ENCODE peak calls at places on chromosomes 11 and 22, in ten cellular contexts. One of them, this sample, is unnamed.

GRCh38 chr22:46276563-46276962 is 8.8 kb downstream of the TTC38 start:
- DNase-seq in iPS DF 6.9: no peak
- DNase-seq in upper lobe of right lung: no peak
- DNase-seq in fibroblast of lung: no peak
- DNase-seq in sigmoid colon: no peak
- DNase-seq in psoas muscle: no peak
- DNase-seq in aorta: no peak
- DNase-seq in transverse colon: no peak
- DNase-seq in colonic mucosa: no peak
- DNase-seq in CD8-positive, alpha-beta memory T cell: no peak
- DNase-seq in this sample: no peak

GRCh38 chr11:132238331-132238730 is 867.9 kb downstream of the NTM start:
- DNase-seq in fibroblast of lung: no peak
- DNase-seq in aorta: no peak
- DNase-seq in sigmoid colon: no peak
- DNase-seq in psoas muscle: no peak
- DNase-seq in transverse colon: no peak
- DNase-seq in CD8-positive, alpha-beta memory T cell: no peak
- DNase-seq in iPS DF 6.9: no peak
- DNase-seq in upper lobe of right lung: no peak
- DNase-seq in colonic mucosa: no peak
- DNase-seq in this sample: no peak

GRCh38 chr11:64092119-64092760 is 56.5 kb downstream of the FLRT1 start:
- DNase-seq in aorta: no peak
- DNase-seq in fibroblast of lung: no peak
- DNase-seq in iPS DF 6.9: no peak
- DNase-seq in upper lobe of right lung: peak; percentile 74
- DNase-seq in CD8-positive, alpha-beta memory T cell: no peak
- DNase-seq in colonic mucosa: no peak
- DNase-seq in transverse colon: no peak
- DNase-seq in sigmoid colon: no peak
- DNase-seq in psoas muscle: no peak
- DNase-seq in this sample: no peak

GRCh38 chr11:41985799-41986198 is 526.3 kb upstream of the LRRC4C start:
- DNase-seq in transverse colon: no peak
- DNase-seq in iPS DF 6.9: no peak
- DNase-seq in psoas muscle: no peak
- DNase-seq in fibroblast of lung: no peak
- DNase-seq in upper lobe of right lung: no peak
- DNase-seq in CD8-positive, alpha-beta memory T cell: no peak
- DNase-seq in sigmoid colon: no peak
- DNase-seq in colonic mucosa: no peak
- DNase-seq in aorta: peak; percentile 62
- DNase-seq in this sample: no peak

GRCh38 chr11:131408011-131408640 is 37.7 kb downstream of the NTM start:
- DNase-seq in transverse colon: no peak
- DNase-seq in CD8-positive, alpha-beta memory T cell: no peak
- DNase-seq in colonic mucosa: no peak
- DNase-seq in sigmoid colon: no peak
- DNase-seq in iPS DF 6.9: no peak
- DNase-seq in upper lobe of right lung: no peak
- DNase-seq in fibroblast of lung: peak; percentile 18
- DNase-seq in psoas muscle: no peak
- DNase-seq in aorta: no peak
- DNase-seq in this sample: peak; percentile 24

GRCh38 chr11:128453444-128454336 is 133.7 kb downstream of the ETS1 start:
- DNase-seq in aorta: peak; percentile 84
- DNase-seq in upper lobe of right lung: no peak
- DNase-seq in colonic mucosa: peak; percentile 61
- DNase-seq in transverse colon: peak; percentile 62
- DNase-seq in fibroblast of lung: peak; percentile 90
- DNase-seq in CD8-positive, alpha-beta memory T cell: no peak
- DNase-seq in sigmoid colon: peak; percentile 91
- DNase-seq in iPS DF 6.9: no peak
- DNase-seq in psoas muscle: peak; percentile 73
- DNase-seq in this sample: peak; percentile 64

GRCh38 chr11:66739983-66740382 is 11.0 kb upstream of the SPTBN2 start:
- DNase-seq in upper lobe of right lung: no peak
- DNase-seq in CD8-positive, alpha-beta memory T cell: no peak
- DNase-seq in iPS DF 6.9: no peak
- DNase-seq in sigmoid colon: no peak
- DNase-seq in psoas muscle: no peak
- DNase-seq in transverse colon: no peak
- DNase-seq in fibroblast of lung: no peak
- DNase-seq in aorta: no peak
- DNase-seq in colonic mucosa: no peak
- DNase-seq in this sample: no peak

GRCh38 chr22:26547426-26547825 is 35.2 kb upstream of the TFIP11 start:
- DNase-seq in iPS DF 6.9: no peak
- DNase-seq in upper lobe of right lung: no peak
- DNase-seq in sigmoid colon: no peak
- DNase-seq in CD8-positive, alpha-beta memory T cell: no peak
- DNase-seq in aorta: no peak
- DNase-seq in colonic mucosa: no peak
- DNase-seq in psoas muscle: no peak
- DNase-seq in fibroblast of lung: no peak
- DNase-seq in transverse colon: no peak
- DNase-seq in this sample: no peak

GRCh38 chr11:61924016-61924360 is 6.6 kb upstream of the RAB3IL1 start:
- DNase-seq in transverse colon: no peak
- DNase-seq in psoas muscle: no peak
- DNase-seq in sigmoid colon: no peak
- DNase-seq in CD8-positive, alpha-beta memory T cell: no peak
- DNase-seq in fibroblast of lung: no peak
- DNase-seq in colonic mucosa: no peak
- DNase-seq in iPS DF 6.9: no peak
- DNase-seq in aorta: no peak
- DNase-seq in upper lobe of right lung: no peak
- DNase-seq in this sample: no peak
- H3K27ac ChIP-seq in transverse colon: peak overlapping the region; percentile 74
- H3K27ac ChIP-seq in psoas muscle: peak overlapping the region; percentile 75
- H3K27ac ChIP-seq in sigmoid colon: peak overlapping the region; percentile 85
- H3K27ac ChIP-seq in CD8-positive, alpha-beta memory T cell: no peak overlapping the region
- H3K27ac ChIP-seq in fibroblast of lung: no peak overlapping the region
- H3K27ac ChIP-seq in colonic mucosa: peak overlapping the region; percentile 64
- H3K27ac ChIP-seq in iPS DF 6.9: no peak overlapping the region
- H3K27ac ChIP-seq in aorta: no peak overlapping the region
- H3K27ac ChIP-seq in upper lobe of right lung: peak overlapping the region; percentile 73
- H3K27ac ChIP-seq in this sample: peak overlapping the region; percentile 85

GRCh38 chr22:35894937-35895708 is 133.5 kb downstream of the RBFOX2 start:
- DNase-seq in iPS DF 6.9: no peak
- DNase-seq in sigmoid colon: peak; percentile 85
- DNase-seq in fibroblast of lung: peak; percentile 95
- DNase-seq in CD8-positive, alpha-beta memory T cell: no peak
- DNase-seq in psoas muscle: no peak
- DNase-seq in transverse colon: peak; percentile 12
- DNase-seq in upper lobe of right lung: no peak
- DNase-seq in aorta: no peak
- DNase-seq in colonic mucosa: peak; percentile 19
- DNase-seq in this sample: no peak
- H3K4me3 ChIP-seq in iPS DF 6.9: no peak overlapping the region
- H3K4me3 ChIP-seq in sigmoid colon: peak overlapping the region; percentile 43
- H3K4me3 ChIP-seq in fibroblast of lung: peak overlapping the region; percentile 43
- H3K4me3 ChIP-seq in CD8-positive, alpha-beta memory T cell: no peak overlapping the region
- H3K4me3 ChIP-seq in psoas muscle: peak overlapping the region; percentile 65
- H3K4me3 ChIP-seq in transverse colon: no peak overlapping the region
- H3K4me3 ChIP-seq in upper lobe of right lung: peak overlapping the region; percentile 4
- H3K4me3 ChIP-seq in aorta: peak overlapping the region; percentile 37
- H3K4me3 ChIP-seq in colonic mucosa: no peak overlapping the region
- H3K4me3 ChIP-seq in this sample: peak overlapping the region; percentile 52

GRCh38 chr22:22092101-22092500 is 109.5 kb upstream of the TOP3B start:
- DNase-seq in fibroblast of lung: no peak
- DNase-seq in CD8-positive, alpha-beta memory T cell: no peak
- DNase-seq in psoas muscle: no peak
- DNase-seq in sigmoid colon: no peak
- DNase-seq in upper lobe of right lung: no peak
- DNase-seq in aorta: no peak
- DNase-seq in colonic mucosa: no peak
- DNase-seq in transverse colon: no peak
- DNase-seq in iPS DF 6.9: no peak
- DNase-seq in this sample: no peak

GRCh38 chr22:22092974-22093373 is 110.4 kb upstream of the TOP3B start:
- DNase-seq in psoas muscle: no peak
- DNase-seq in fibroblast of lung: no peak
- DNase-seq in colonic mucosa: no peak
- DNase-seq in iPS DF 6.9: no peak
- DNase-seq in transverse colon: no peak
- DNase-seq in CD8-positive, alpha-beta memory T cell: no peak
- DNase-seq in sigmoid colon: no peak
- DNase-seq in aorta: no peak
- DNase-seq in upper lobe of right lung: no peak
- DNase-seq in this sample: no peak

GRCh38 chr22:22094514-22094913 is 111.9 kb upstream of the TOP3B start:
- DNase-seq in colonic mucosa: no peak
- DNase-seq in iPS DF 6.9: no peak
- DNase-seq in upper lobe of right lung: no peak
- DNase-seq in transverse colon: no peak
- DNase-seq in fibroblast of lung: no peak
- DNase-seq in aorta: no peak
- DNase-seq in CD8-positive, alpha-beta memory T cell: no peak
- DNase-seq in sigmoid colon: no peak
- DNase-seq in psoas muscle: no peak
- DNase-seq in this sample: no peak

GRCh38 chr22:22093743-22094142 is 111.2 kb upstream of the TOP3B start:
- DNase-seq in psoas muscle: no peak
- DNase-seq in upper lobe of right lung: no peak
- DNase-seq in fibroblast of lung: no peak
- DNase-seq in aorta: no peak
- DNase-seq in sigmoid colon: no peak
- DNase-seq in CD8-positive, alpha-beta memory T cell: no peak
- DNase-seq in colonic mucosa: no peak
- DNase-seq in transverse colon: no peak
- DNase-seq in iPS DF 6.9: no peak
- DNase-seq in this sample: no peak

GRCh38 chr22:22094921-22095320 is 112.3 kb upstream of the TOP3B start:
- DNase-seq in fibroblast of lung: peak; percentile 66
- DNase-seq in colonic mucosa: no peak
- DNase-seq in sigmoid colon: no peak
- DNase-seq in CD8-positive, alpha-beta memory T cell: no peak
- DNase-seq in aorta: no peak
- DNase-seq in psoas muscle: no peak
- DNase-seq in iPS DF 6.9: no peak
- DNase-seq in transverse colon: no peak
- DNase-seq in upper lobe of right lung: no peak
- DNase-seq in this sample: no peak
- H3K4me1 ChIP-seq in fibroblast of lung: no peaks in the 10 kb centered on the region
- H3K4me1 ChIP-seq in colonic mucosa: no peaks in the 10 kb centered on the region
- H3K4me1 ChIP-seq in sigmoid colon: no peaks in the 10 kb centered on the region
- H3K4me1 ChIP-seq in CD8-positive, alpha-beta memory T cell: no peaks in the 10 kb centered on the region
- H3K4me1 ChIP-seq in aorta: no peaks in the 10 kb centered on the region
- H3K4me1 ChIP-seq in psoas muscle: no peaks in the 10 kb centered on the region
- H3K4me1 ChIP-seq in iPS DF 6.9: no peaks in the 10 kb centered on the region
- H3K4me1 ChIP-seq in transverse colon: no peaks in the 10 kb centered on the region
- H3K4me1 ChIP-seq in upper lobe of right lung: no peaks in the 10 kb centered on the region
- H3K4me1 ChIP-seq in this sample: no peaks in the 10 kb centered on the region

DNA sequence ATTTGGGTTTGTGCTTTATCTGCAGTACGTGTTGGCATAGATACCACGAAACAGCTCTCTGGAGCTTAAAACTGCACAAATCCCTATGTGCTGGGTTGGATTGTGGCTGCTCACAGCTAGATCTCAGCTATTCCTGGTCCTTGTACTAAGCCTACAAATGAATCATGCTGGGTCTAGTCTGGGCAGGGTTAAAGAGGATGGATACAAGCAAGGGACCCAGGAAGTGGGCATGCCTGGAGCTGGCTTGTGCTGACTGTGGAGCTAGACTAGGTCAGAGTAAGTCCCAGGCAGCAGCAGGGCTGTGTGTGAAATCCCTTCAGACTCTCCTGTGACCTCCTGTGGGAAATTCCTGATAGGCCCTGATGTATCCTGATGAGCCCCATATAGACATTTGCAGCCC is 3.9 kb upstream of the E2F8 start:
- DNase-seq in upper lobe of right lung: no peak
- DNase-seq in CD8-positive, alpha-beta memory T cell: no peak
- DNase-seq in aorta: no peak
- DNase-seq in sigmoid colon: no peak
- DNase-seq in transverse colon: no peak
- DNase-seq in iPS DF 6.9: no peak
- DNase-seq in colonic mucosa: no peak
- DNase-seq in psoas muscle: no peak
- DNase-seq in fibroblast of lung: no peak
- DNase-seq in this sample: no peak
- H3K27ac ChIP-seq in upper lobe of right lung: no peak overlapping the region
- H3K27ac ChIP-seq in CD8-positive, alpha-beta memory T cell: no peak overlapping the region
- H3K27ac ChIP-seq in aorta: no peak overlapping the region
- H3K27ac ChIP-seq in sigmoid colon: no peak overlapping the region
- H3K27ac ChIP-seq in transverse colon: peak overlapping the region; percentile 4
- H3K27ac ChIP-seq in iPS DF 6.9: no peak overlapping the region
- H3K27ac ChIP-seq in colonic mucosa: no peak overlapping the region
- H3K27ac ChIP-seq in psoas muscle: no peak overlapping the region
- H3K27ac ChIP-seq in fibroblast of lung: no peak overlapping the region
- H3K27ac ChIP-seq in this sample: no peak overlapping the region

This sample was measured in heart right ventricle.